ENCODE peak calls at places on chromosomes 13 and 19, in four cellular contexts. L is K562, H is GM12878, A is HepG2. N is an unnamed sample.

GRCh38 chr19:37468961-37469777 is at the start of gene ZNF570:
- DNase-seq in L (no peak), H (peak), A (peak), N (peak)

GRCh38 chr19:57786906-57787305 is 17.4 kb downstream of the ZNF586 start:
- DNase-seq in A (no peak), L (no peak), H (no peak), N (no peak)

GRCh38 chr13:51811920-51812328 is 8.0 kb upstream of the DHRS12 start:
- DNase-seq in L (no peak), H (no peak), A (no peak), N (no peak)

GRCh38 chr19:30968841-30969399 is 380.3 kb downstream of the TSHZ3 start:
- DNase-seq in A (no peak), L (no peak), H (no peak), N (no peak)

GRCh38 chr13:41746259-41746658 is 214.7 kb downstream of the VWA8 start:
- DNase-seq in A (no peak), H (no peak), L (no peak), N (no peak)

GRCh38 chr13:18949970-18950369 is 231.7 kb downstream of the TUBA3C start:
- DNase-seq in A (no peak), H (no peak), L (no peak), N (no peak)

GRCh38 chr19:35404879-35405622 is 34.2 kb downstream of the GPR42 start:
- DNase-seq in A (peak), H (peak), L (peak), N (no peak)

GRCh38 chr19:10339977-10340376 is 553 bp upstream of the ICAM3 start:
- DNase-seq in H (no peak), L (no peak), A (no peak), N (no peak)

GRCh38 chr19:38388310-38389100 is at the start of gene SPRED3:
- DNase-seq in A (no peak), L (peak), H (no peak), N (peak)

GRCh38 chr13:77022341-77022740 is 4.6 kb downstream of the FBXL3 start:
- DNase-seq in A (no peak), H (no peak), L (no peak), N (no peak)

GRCh38 chr13:101869553-101869952 is 417.1 kb downstream of the ITGBL1 start:
- DNase-seq in H (no peak), A (no peak), L (no peak), N (no peak)

GRCh38 chr19:18629166-18630088 is 7.4 kb upstream of the KLHL26 start:
- DNase-seq in A (no peak), L (no peak), H (no peak), N (no peak)

GRCh38 chr19:38389957-38390924 is 1.7 kb downstream of the SPRED3 start:
- DNase-seq in H (no peak), A (no peak), L (peak), N (no peak)

GRCh38 chr19:33622809-33623511 is 1.2 kb downstream of the CHST8 start:
- DNase-seq in H (no peak), A (no peak), L (no peak), N (peak)

GRCh38 chr19:9535934-9536333 is 2.5 kb downstream of the ZNF426 start:
- DNase-seq in A (no peak), H (no peak), L (no peak), N (no peak)

GRCh38 chr13:59483441-59484116 is 680.1 kb downstream of the DIAPH3 start:
- DNase-seq in A (no peak), H (no peak), L (no peak), N (peak)

DNA sequence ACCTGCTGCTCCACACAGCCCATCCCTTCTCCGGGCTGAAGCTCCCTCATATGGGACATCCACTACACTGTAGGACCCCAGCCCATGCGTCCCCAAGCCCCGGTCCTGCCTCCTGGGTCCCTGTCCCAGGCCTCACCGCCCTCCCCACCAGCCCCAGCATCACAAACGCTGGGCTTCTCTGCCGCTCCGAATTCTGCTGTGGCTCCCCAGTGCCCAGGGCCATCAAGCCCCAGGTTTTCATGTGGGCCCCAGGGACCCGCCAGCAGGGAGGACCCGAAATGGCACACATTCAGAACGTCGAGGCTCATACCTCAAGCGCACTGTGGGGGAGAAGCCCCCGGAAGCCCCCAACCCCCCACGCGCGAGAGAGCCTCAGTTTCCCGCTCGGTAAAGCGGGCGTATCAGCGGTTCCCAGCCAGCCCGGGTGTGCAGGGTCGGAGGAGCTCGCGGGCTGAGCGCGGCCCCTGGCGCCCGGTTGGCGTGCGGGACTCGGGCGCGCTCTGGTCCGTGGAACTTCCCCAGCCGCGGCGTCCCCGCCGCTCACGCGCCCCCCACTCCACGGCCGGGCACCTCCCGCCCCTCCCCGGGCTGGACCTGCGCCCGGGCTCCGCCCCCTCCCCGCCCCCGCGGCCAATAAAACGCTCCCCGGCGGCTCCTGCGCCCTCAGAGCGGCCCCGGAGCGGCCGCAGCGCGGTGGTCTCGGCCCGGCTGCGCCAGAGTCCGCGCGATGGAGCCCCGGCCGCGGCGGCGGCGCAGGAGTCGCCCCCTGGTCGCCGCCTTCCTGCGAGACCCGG is at the start of gene PLK5:
- DNase-seq in A (no peak), L (peak), H (no peak), N (peak)
- TF ChIP-seq ATF2 in A (no peak), L (no peak), H (no peak), N (no peak)

DNA sequence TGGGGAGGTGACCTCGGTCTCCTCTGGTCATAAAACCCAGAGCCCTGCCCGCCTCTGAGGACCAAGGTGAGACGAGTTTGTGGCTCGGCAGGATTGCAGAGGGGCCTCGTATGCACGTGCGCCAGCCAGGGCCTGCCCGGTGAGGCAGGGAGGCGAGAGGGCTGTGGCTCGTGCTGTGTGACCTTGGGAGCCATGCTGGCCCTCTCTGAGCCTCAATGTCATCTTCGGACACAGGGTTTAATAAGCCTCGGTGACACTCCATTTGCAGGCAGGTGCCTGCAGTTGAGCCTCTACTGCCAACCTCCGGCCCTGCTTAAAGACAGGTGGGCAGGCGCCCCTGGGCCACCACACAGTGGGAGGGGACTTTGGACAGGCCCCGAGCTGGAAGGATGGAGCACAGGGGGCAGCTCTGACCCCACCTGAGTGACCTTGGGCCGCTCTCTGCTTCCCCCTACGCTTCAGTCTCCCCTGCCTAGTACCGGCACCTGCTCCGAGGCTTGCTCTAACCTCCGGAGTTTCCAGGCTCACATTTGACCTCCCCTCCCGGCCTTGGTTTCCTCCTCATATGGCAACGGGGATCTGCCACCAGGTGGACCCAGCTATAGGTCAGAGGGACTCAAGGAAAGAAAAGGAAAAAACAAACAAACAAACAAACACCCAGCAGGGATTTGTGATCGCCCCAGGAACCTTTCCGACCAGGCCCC is 3.2 kb downstream of the ZBTB7A start:
- DNase-seq in A (no peak), H (no peak), L (no peak), N (no peak)
- TF ChIP-seq CBFB in A (no peak), H (no peak), L (peak), N (no peak)

GRCh38 chr19:51029718-51030117 is 3.3 kb upstream of the KLK11 start:
- DNase-seq in A (no peak), H (no peak), L (peak), N (no peak)
- TF ChIP-seq ATF2 in A (no peak), H (no peak), L (no peak), N (no peak)

DNA sequence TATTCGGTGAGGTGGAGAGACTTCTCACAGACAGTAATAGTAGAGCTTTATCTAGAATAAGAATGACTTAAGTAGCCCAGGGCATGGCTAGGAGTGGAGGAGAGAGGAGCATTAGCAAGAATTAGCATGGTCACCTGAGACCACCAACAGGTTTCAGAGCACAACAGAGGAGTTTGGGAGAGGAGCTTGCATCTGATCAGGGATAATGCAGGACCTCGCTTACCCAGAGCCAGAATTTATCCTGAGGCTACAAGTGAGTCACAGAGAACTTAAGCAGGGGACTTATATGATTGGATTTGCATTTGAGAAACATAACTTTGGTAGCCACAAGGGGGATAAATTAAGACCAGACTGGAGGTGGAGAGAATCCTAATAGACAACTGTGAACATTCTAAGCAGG is 102.1 kb upstream of the FNDC3A start:
- DNase-seq in H (no peak), L (no peak), A (no peak), N (peak)
- TF ChIP-seq CBFB in H (no peak), L (no peak), A (no peak), N (no peak)

GRCh38 chr13:114011226-114011625 is 37.4 kb upstream of the C13orf46 start:
- DNase-seq in H (no peak), A (no peak), L (no peak), N (peak)

GRCh38 chr13:114009590-114010400 is 35.9 kb upstream of the C13orf46 start:
- DNase-seq in A (no peak), H (no peak), L (no peak), N (peak)

GRCh38 chr13:114012141-114012540 is 38.3 kb upstream of the C13orf46 start:
- DNase-seq in L (no peak), H (no peak), A (no peak), N (no peak)

GRCh38 chr13:114008964-114009589 is 35.2 kb upstream of the C13orf46 start:
- DNase-seq in L (no peak), A (no peak), H (no peak), N (peak)

GRCh38 chr13:114010401-114011101 is 36.7 kb upstream of the C13orf46 start:
- DNase-seq in A (no peak), L (no peak), H (no peak), N (peak)
- TF ChIP-seq ATF2 in A (no peak), L (no peak), H (no peak), N (no peak)

GRCh38 chr13:112954488-112955270 is 14.3 kb upstream of the MCF2L start:
- DNase-seq in L (no peak), H (no peak), A (no peak), N (no peak)
- TF ChIP-seq CBFB in L (no peak), H (no peak), A (no peak), N (no peak)

GRCh38 chr13:46667687-46668281 is 114.8 kb downstream of the LRCH1 start:
- DNase-seq in A (no peak), L (no peak), H (no peak), N (no peak)

GRCh38 chr13:46665243-46665629 is 112.3 kb downstream of the LRCH1 start:
- DNase-seq in L (no peak), H (no peak), A (no peak), N (no peak)

GRCh38 chr13:46666727-46667456 is 113.9 kb downstream of the LRCH1 start:
- DNase-seq in L (no peak), A (no peak), H (no peak), N (peak)

GRCh38 chr13:46664195-46664594 is 111.2 kb downstream of the LRCH1 start:
- DNase-seq in A (no peak), L (no peak), H (no peak), N (no peak)

DNA sequence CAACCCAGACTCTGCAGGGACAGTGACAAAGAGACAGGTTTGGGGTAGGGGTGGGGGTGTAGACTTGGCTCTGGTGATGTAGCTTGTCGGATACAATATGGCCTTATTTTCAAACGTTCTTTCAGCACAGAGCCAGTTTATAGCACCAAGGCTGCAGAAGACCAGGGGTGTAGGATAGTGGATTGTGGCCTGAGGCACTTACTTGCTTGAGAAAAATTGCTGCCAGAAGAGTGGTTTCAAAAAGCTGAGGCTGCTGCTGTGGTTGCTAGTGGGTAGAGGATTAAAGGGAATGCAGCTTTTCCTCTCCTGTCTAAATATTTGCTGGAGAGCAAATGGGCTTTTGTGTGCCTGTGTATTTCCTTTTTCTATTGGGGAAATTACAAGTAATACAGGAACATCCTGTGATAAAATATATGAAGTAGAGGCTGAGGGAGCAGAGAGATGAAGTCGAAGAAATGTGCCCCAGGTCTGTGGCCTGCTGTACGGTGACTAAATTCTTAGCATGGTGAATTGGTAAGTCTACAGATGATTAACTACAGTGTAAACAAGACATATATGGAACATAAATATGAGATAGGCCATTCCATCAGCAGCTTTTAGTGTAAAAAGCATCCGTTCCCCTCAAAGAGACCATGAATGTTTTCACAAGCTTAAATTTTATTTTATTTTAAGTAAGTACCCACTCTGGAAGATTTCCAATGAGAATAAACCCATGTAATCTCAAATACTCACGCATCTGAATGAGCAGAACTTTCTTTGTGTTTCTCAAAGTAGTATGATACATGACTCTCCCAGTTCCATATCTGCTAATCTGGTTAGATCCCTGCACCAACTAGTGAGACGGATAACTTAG is 112.9 kb downstream of the LRCH1 start:
- DNase-seq in L (no peak), A (peak), H (no peak), N (no peak)
- TF ChIP-seq ATF2 in L (no peak), A (peak), H (no peak), N (no peak)